ENCODE peak calls at places on chromosome 3, in five cellular contexts. C is Karpas-422, M is substantia nigra, Q is HL-60, K is AG04450. E is an unnamed sample.

GRCh38 chr3:180762866-180763265 is 83.6 kb upstream of the CCDC39 start:
- DNase-seq in C (no peak), M (no peak), Q (no peak), K (no peak), E (no peak)

GRCh38 chr3:89787485-89787884 is 680.1 kb downstream of the EPHA3 start:
- DNase-seq in C (no peak), M (no peak), Q (no peak), K (no peak), E (no peak)

GRCh38 chr3:131163-131889 is 65.2 kb upstream of the CHL1 start:
- DNase-seq in C (no peak), M (no peak), Q (no peak), K (no peak), E (no peak)

GRCh38 chr3:38039899-38040261 is 872 bp downstream of the DLEC1 start:
- DNase-seq in C (peak), M (peak), Q (no peak), K (no peak), E (peak)

GRCh38 chr3:141286856-141287255 is 55.2 kb downstream of the PXYLP1 start:
- DNase-seq in C (no peak), M (no peak), Q (no peak), K (no peak), E (no peak)

GRCh38 chr3:126685493-126685892 is 18.5 kb upstream of the CHCHD6 start:
- DNase-seq in C (peak), M (no peak), Q (no peak), K (no peak), E (no peak)

GRCh38 chr3:182092662-182093262 is 381.0 kb downstream of the SOX2 start:
- DNase-seq in C (peak), M (peak), Q (no peak), K (no peak), E (no peak)

GRCh38 chr3:175432338-175433025 is 573.3 kb downstream of the NAALADL2 start:
- DNase-seq in C (no peak), M (no peak), Q (no peak), K (no peak), E (no peak)

GRCh38 chr3:15175590-15175989 is 30.5 kb upstream of the CAPN7 start:
- DNase-seq in C (no peak), M (no peak), Q (no peak), K (no peak), E (no peak)

GRCh38 chr3:119368243-119368800 is 74.1 kb downstream of the ARHGAP31 start:
- DNase-seq in C (no peak), M (no peak), Q (no peak), K (no peak), E (no peak)

GRCh38 chr3:32420138-32420981 is 28.7 kb downstream of the CMTM7 start:
- DNase-seq in C (no peak), M (no peak), Q (no peak), K (no peak), E (no peak)

GRCh38 chr3:100629728-100630127 is 20.3 kb downstream of the ADGRG7 start:
- DNase-seq in C (no peak), M (no peak), Q (no peak), K (no peak), E (no peak)

GRCh38 chr3:33287672-33288282 is 10.5 kb downstream of the FBXL2 start:
- DNase-seq in C (no peak), M (no peak), Q (no peak), K (no peak), E (no peak)

GRCh38 chr3:133887951-133888703 is 7.6 kb downstream of the RAB6B start:
- DNase-seq in C (no peak), M (peak), Q (no peak), K (no peak), E (no peak)

GRCh38 chr3:181265750-181266333 is 276.3 kb upstream of the DNAJC19 start:
- DNase-seq in C (peak), M (no peak), Q (no peak), K (no peak), E (no peak)

GRCh38 chr3:112605285-112605684 is 35.7 kb downstream of the CCDC80 start:
- DNase-seq in C (no peak), M (no peak), Q (no peak), K (peak), E (no peak)

GRCh38 chr3:186406669-186407635 is 44.9 kb upstream of the DGKG start:
- DNase-seq in C (no peak), M (peak), Q (no peak), K (no peak), E (no peak)

GRCh38 chr3:150899141-150899540 is 6.1 kb downstream of the MINDY4B start:
- DNase-seq in C (no peak), M (no peak), Q (no peak), K (no peak), E (no peak)

DNA sequence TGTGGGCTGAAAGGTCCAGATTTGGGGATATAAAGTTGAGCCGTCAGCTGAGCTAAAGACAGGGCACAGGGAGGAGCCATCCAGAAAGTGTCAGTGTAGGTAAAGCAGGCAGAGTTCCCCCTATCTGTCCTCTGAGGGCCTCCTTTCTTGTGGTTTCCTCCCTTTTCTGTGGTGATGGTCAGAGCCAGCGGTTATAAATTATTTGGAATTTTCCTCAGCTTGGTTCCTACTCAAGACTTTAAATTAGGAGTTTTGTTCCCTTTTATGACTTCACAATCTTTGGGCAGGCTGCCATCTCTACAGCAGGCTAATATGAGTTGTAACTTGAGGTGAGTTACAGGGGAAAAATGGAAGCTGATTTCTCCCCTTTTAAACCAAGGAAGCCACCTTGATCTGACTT is 55.2 kb downstream of the FLNB start:
- DNase-seq in C (no peak), M (no peak), Q (no peak), K (no peak), E (no peak)
- H3K27ac ChIP-seq in C (no peak), M (no peak), Q (no peak), K (peak), E (no peak)

GRCh38 chr3:25426408-25426807 is 1.7 kb upstream of the RARB start:
- DNase-seq in C (no peak), M (no peak), Q (no peak), K (no peak), E (no peak)

GRCh38 chr3:25429441-25429907 is 1.4 kb downstream of the RARB start:
- DNase-seq in C (no peak), M (no peak), Q (no peak), K (no peak), E (no peak)

GRCh38 chr3:25428950-25429349 is 887 bp downstream of the RARB start:
- DNase-seq in C (no peak), M (no peak), Q (no peak), K (no peak), E (no peak)

GRCh38 chr3:25427155-25428002 is 684 bp upstream of the RARB start:
- DNase-seq in C (no peak), M (no peak), Q (no peak), K (no peak), E (no peak)

GRCh38 chr3:25428003-25428861 is at the start of gene RARB:
- DNase-seq in C (no peak), M (peak), Q (peak), K (peak), E (peak)
- H3K27ac ChIP-seq in C (no peak), M (peak), Q (no peak), K (peak), E (peak)

GRCh38 chr3:16177962-16178627 is 3.6 kb downstream of the GALNT15 start:
- DNase-seq in C (peak), M (no peak), Q (peak), K (peak), E (no peak)
- H3K27ac ChIP-seq in C (no peak), M (peak), Q (no peak), K (no peak), E (peak)

DNA sequence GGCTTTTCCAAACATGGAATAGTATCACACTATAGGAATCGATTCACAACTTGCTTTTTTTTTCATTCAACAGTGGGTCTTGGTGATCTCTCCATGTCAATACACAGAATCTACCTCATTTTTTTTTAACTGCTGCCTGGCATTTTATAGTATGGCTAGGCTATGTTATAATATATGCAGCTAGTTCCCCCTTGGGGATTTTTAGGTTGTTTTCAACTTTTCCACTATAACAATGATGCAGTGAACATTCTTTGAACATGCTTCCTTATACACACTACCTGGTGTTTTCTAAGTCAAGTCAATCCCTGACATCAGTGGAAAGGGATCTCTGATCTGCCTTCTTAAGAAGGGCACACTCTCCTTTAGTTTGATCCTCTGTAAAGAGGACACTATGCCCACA is 46.5 kb upstream of the PLXND1 start:
- DNase-seq in C (no peak), M (no peak), Q (no peak), K (no peak), E (no peak)
- H3K27ac ChIP-seq in C (no peak), M (no peak), Q (no peak), K (no peak), E (no peak)

E was measured in caudate nucleus.